ENCODE peak calls at places on chromosomes 11 and 22, in seven cellular contexts. One of them, this sample, is unnamed.

GRCh38 chr11:119144825-119145476 is 3.9 kb upstream of the ABCG4 start:
- DNase-seq in neuronal stem cell: peak; percentile 61
- DNase-seq in IMR-90: peak; percentile 68
- DNase-seq in H9: peak; percentile 90
- DNase-seq in mesendoderm: peak; percentile 94
- DNase-seq in mesenchymal stem cell: peak; percentile 83
- DNase-seq in trophoblast cell: peak; percentile 50
- DNase-seq in this sample: no peak

GRCh38 chr22:46992121-46992731 is 229.8 kb downstream of the TBC1D22A start:
- DNase-seq in neuronal stem cell: no peak
- DNase-seq in IMR-90: no peak
- DNase-seq in H9: no peak
- DNase-seq in mesendoderm: no peak
- DNase-seq in mesenchymal stem cell: no peak
- DNase-seq in trophoblast cell: no peak
- DNase-seq in this sample: no peak

GRCh38 chr11:95143106-95143681 is 53.5 kb downstream of the ENDOD1 start:
- DNase-seq in neuronal stem cell: no peak
- DNase-seq in IMR-90: peak; percentile 70
- DNase-seq in H9: no peak
- DNase-seq in mesendoderm: no peak
- DNase-seq in mesenchymal stem cell: peak; percentile 42
- DNase-seq in trophoblast cell: no peak
- DNase-seq in this sample: no peak

GRCh38 chr11:6926208-6927029 is at the start of gene ZNF215:
- DNase-seq in neuronal stem cell: peak; percentile 78
- DNase-seq in IMR-90: peak; percentile 81
- DNase-seq in H9: peak; percentile 97
- DNase-seq in mesendoderm: peak; percentile 97
- DNase-seq in mesenchymal stem cell: peak; percentile 90
- DNase-seq in trophoblast cell: peak; percentile 82
- DNase-seq in this sample: peak; percentile 88

GRCh38 chr22:39524089-39524752 is 3.9 kb downstream of the ATF4 start:
- DNase-seq in neuronal stem cell: no peak
- DNase-seq in IMR-90: no peak
- DNase-seq in H9: no peak
- DNase-seq in mesendoderm: no peak
- DNase-seq in mesenchymal stem cell: peak; percentile 22
- DNase-seq in trophoblast cell: no peak
- DNase-seq in this sample: no peak

GRCh38 chr11:125327494-125328130 is 163.1 kb downstream of the PKNOX2 start:
- DNase-seq in neuronal stem cell: no peak
- DNase-seq in IMR-90: no peak
- DNase-seq in H9: no peak
- DNase-seq in mesendoderm: no peak
- DNase-seq in mesenchymal stem cell: no peak
- DNase-seq in trophoblast cell: no peak
- DNase-seq in this sample: no peak

GRCh38 chr22:27867114-27867957 is 51.7 kb downstream of the PITPNB start:
- DNase-seq in neuronal stem cell: no peak
- DNase-seq in IMR-90: no peak
- DNase-seq in H9: no peak
- DNase-seq in mesendoderm: peak; percentile 59
- DNase-seq in mesenchymal stem cell: peak; percentile 45
- DNase-seq in trophoblast cell: no peak
- DNase-seq in this sample: no peak

GRCh38 chr22:17369553-17370035 is 334 bp downstream of the CECR2 start:
- DNase-seq in neuronal stem cell: peak; percentile 57
- DNase-seq in IMR-90: no peak
- DNase-seq in H9: peak; percentile 56
- DNase-seq in mesendoderm: peak; percentile 77
- DNase-seq in mesenchymal stem cell: peak; percentile 1
- DNase-seq in trophoblast cell: no peak
- DNase-seq in this sample: peak; percentile 71

GRCh38 chr11:95282337-95282751 is 51.3 kb upstream of the SESN3 start:
- DNase-seq in neuronal stem cell: no peak
- DNase-seq in IMR-90: no peak
- DNase-seq in H9: no peak
- DNase-seq in mesendoderm: no peak
- DNase-seq in mesenchymal stem cell: peak; percentile 88
- DNase-seq in trophoblast cell: peak; percentile 92
- DNase-seq in this sample: no peak

GRCh38 chr11:122163420-122163819 is 47.4 kb upstream of the BLID start:
- DNase-seq in neuronal stem cell: no peak
- DNase-seq in IMR-90: peak; percentile 59
- DNase-seq in H9: no peak
- DNase-seq in mesendoderm: no peak
- DNase-seq in mesenchymal stem cell: no peak
- DNase-seq in trophoblast cell: no peak
- DNase-seq in this sample: no peak

GRCh38 chr22:43828711-43829447 is 16.8 kb upstream of the EFCAB6 start:
- DNase-seq in neuronal stem cell: no peak
- DNase-seq in IMR-90: peak; percentile 81
- DNase-seq in H9: peak; percentile 64
- DNase-seq in mesendoderm: peak; percentile 40
- DNase-seq in mesenchymal stem cell: peak; percentile 18
- DNase-seq in trophoblast cell: no peak
- DNase-seq in this sample: no peak

GRCh38 chr22:25775501-25775900 is 33.5 kb downstream of the MYO18B start:
- DNase-seq in neuronal stem cell: peak; percentile 41
- DNase-seq in IMR-90: peak; percentile 21
- DNase-seq in H9: peak; percentile 64
- DNase-seq in mesendoderm: peak; percentile 79
- DNase-seq in mesenchymal stem cell: peak; percentile 71
- DNase-seq in trophoblast cell: no peak
- DNase-seq in this sample: no peak

GRCh38 chr11:9596926-9597325 is 23.5 kb downstream of the WEE1 start:
- DNase-seq in neuronal stem cell: no peak
- DNase-seq in IMR-90: peak; percentile 40
- DNase-seq in H9: no peak
- DNase-seq in mesendoderm: no peak
- DNase-seq in mesenchymal stem cell: no peak
- DNase-seq in trophoblast cell: peak; percentile 62
- DNase-seq in this sample: peak; percentile 14

GRCh38 chr22:29031236-29031982 is 30.2 kb downstream of the C22orf31 start:
- DNase-seq in neuronal stem cell: peak; percentile 55
- DNase-seq in IMR-90: peak; percentile 98
- DNase-seq in H9: peak; percentile 74
- DNase-seq in mesendoderm: peak; percentile 99
- DNase-seq in mesenchymal stem cell: peak; percentile 100
- DNase-seq in trophoblast cell: peak; percentile 38
- DNase-seq in this sample: peak; percentile 47

GRCh38 chr22:29032584-29032983 is 29.0 kb downstream of the C22orf31 start:
- DNase-seq in neuronal stem cell: no peak
- DNase-seq in IMR-90: peak; percentile 27
- DNase-seq in H9: no peak
- DNase-seq in mesendoderm: no peak
- DNase-seq in mesenchymal stem cell: peak; percentile 68
- DNase-seq in trophoblast cell: no peak
- DNase-seq in this sample: no peak

GRCh38 chr11:122046846-122047245 is 69.2 kb downstream of the BLID start:
- DNase-seq in neuronal stem cell: no peak
- DNase-seq in IMR-90: peak; percentile 96
- DNase-seq in H9: no peak
- DNase-seq in mesendoderm: no peak
- DNase-seq in mesenchymal stem cell: peak; percentile 53
- DNase-seq in trophoblast cell: no peak
- DNase-seq in this sample: no peak

GRCh38 chr11:83257638-83258229 is 28.4 kb downstream of the CCDC90B start:
- DNase-seq in neuronal stem cell: no peak
- DNase-seq in IMR-90: peak; percentile 73
- DNase-seq in H9: no peak
- DNase-seq in mesendoderm: peak; percentile 20
- DNase-seq in mesenchymal stem cell: peak; percentile 87
- DNase-seq in trophoblast cell: no peak
- DNase-seq in this sample: no peak

GRCh38 chr11:70193411-70194292 is 9.4 kb upstream of the FADD start:
- DNase-seq in neuronal stem cell: no peak
- DNase-seq in IMR-90: no peak
- DNase-seq in H9: no peak
- DNase-seq in mesendoderm: no peak
- DNase-seq in mesenchymal stem cell: no peak
- DNase-seq in trophoblast cell: no peak
- DNase-seq in this sample: no peak
- H3K18ac ChIP-seq in neuronal stem cell: peak overlapping the region; percentile 44
- H3K18ac ChIP-seq in IMR-90: no peak overlapping the region
- H3K18ac ChIP-seq in H9: no peak overlapping the region
- H3K18ac ChIP-seq in mesendoderm: no peak overlapping the region
- H3K18ac ChIP-seq in mesenchymal stem cell: no peak overlapping the region
- H3K18ac ChIP-seq in trophoblast cell: no peak overlapping the region
- H3K18ac ChIP-seq in this sample: no peak overlapping the region

GRCh38 chr11:75100314-75100713 is 3.6 kb upstream of the OR2AT4 start:
- DNase-seq in neuronal stem cell: no peak
- DNase-seq in IMR-90: peak; percentile 81
- DNase-seq in H9: no peak
- DNase-seq in mesendoderm: peak; percentile 6
- DNase-seq in mesenchymal stem cell: peak; percentile 78
- DNase-seq in trophoblast cell: peak; percentile 2
- DNase-seq in this sample: no peak

GRCh38 chr11:75099635-75100034 is 3.0 kb upstream of the OR2AT4 start:
- DNase-seq in neuronal stem cell: no peak
- DNase-seq in IMR-90: no peak
- DNase-seq in H9: no peak
- DNase-seq in mesendoderm: no peak
- DNase-seq in mesenchymal stem cell: no peak
- DNase-seq in trophoblast cell: no peak
- DNase-seq in this sample: no peak

GRCh38 chr11:75097173-75097557 is 489 bp upstream of the OR2AT4 start:
- DNase-seq in neuronal stem cell: no peak
- DNase-seq in IMR-90: no peak
- DNase-seq in H9: no peak
- DNase-seq in mesendoderm: no peak
- DNase-seq in mesenchymal stem cell: no peak
- DNase-seq in trophoblast cell: no peak
- DNase-seq in this sample: no peak

GRCh38 chr11:75101424-75102128 is 4.9 kb upstream of the OR2AT4 start:
- DNase-seq in neuronal stem cell: no peak
- DNase-seq in IMR-90: no peak
- DNase-seq in H9: no peak
- DNase-seq in mesendoderm: no peak
- DNase-seq in mesenchymal stem cell: no peak
- DNase-seq in trophoblast cell: no peak
- DNase-seq in this sample: no peak

GRCh38 chr11:75096456-75097172 is at the start of gene OR2AT4:
- DNase-seq in neuronal stem cell: no peak
- DNase-seq in IMR-90: no peak
- DNase-seq in H9: no peak
- DNase-seq in mesendoderm: no peak
- DNase-seq in mesenchymal stem cell: no peak
- DNase-seq in trophoblast cell: no peak
- DNase-seq in this sample: no peak
- H3K18ac ChIP-seq in neuronal stem cell: no peak within 1 kb of the TSS
- H3K18ac ChIP-seq in IMR-90: no peak within 1 kb of the TSS
- H3K18ac ChIP-seq in H9: no peak within 1 kb of the TSS
- H3K18ac ChIP-seq in mesendoderm: no peak within 1 kb of the TSS
- H3K18ac ChIP-seq in mesenchymal stem cell: no peak within 1 kb of the TSS
- H3K18ac ChIP-seq in trophoblast cell: no peak within 1 kb of the TSS
- H3K18ac ChIP-seq in this sample: no peak within 1 kb of the TSS

DNA sequence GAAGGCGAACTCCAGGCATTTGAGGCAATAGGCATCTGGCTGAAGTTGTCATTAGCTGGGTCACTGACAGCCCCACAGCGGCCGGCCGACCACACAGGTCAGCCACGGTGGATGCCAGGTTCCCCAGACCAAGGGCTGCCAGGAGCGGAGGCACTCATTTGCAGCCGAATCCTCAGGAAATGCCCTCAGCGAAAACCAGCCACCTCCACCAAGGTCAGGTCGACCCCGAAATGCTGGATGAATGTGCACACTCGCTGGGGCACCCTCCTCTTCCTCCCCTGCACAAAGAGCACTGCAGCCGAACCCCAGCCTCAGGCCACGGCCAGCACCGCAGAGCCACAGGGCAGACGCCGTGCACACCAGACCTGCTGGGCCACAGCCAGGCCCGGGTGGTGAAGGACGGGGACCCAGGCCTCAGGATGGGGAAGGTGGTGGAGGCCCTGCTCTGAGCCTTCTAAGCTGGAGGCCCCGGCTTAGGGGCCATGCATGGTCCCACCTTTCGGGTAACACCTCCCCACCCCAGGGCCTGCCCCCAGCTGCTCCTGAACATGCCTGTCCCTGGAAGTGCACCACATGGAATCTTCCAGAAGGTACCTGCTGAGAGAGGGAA is 206.0 kb downstream of the BRD1 start:
- DNase-seq in neuronal stem cell: no peak
- DNase-seq in IMR-90: no peak
- DNase-seq in H9: no peak
- DNase-seq in mesendoderm: no peak
- DNase-seq in mesenchymal stem cell: no peak
- DNase-seq in trophoblast cell: no peak
- DNase-seq in this sample: no peak
- H3K18ac ChIP-seq in neuronal stem cell: peak overlapping the region; percentile 78
- H3K18ac ChIP-seq in IMR-90: no peak overlapping the region
- H3K18ac ChIP-seq in H9: no peak overlapping the region
- H3K18ac ChIP-seq in mesendoderm: no peak overlapping the region
- H3K18ac ChIP-seq in mesenchymal stem cell: no peak overlapping the region
- H3K18ac ChIP-seq in trophoblast cell: no peak overlapping the region
- H3K18ac ChIP-seq in this sample: no peak overlapping the region

GRCh38 chr11:128597209-128597608 is 9.9 kb upstream of the ETS1 start:
- DNase-seq in neuronal stem cell: no peak
- DNase-seq in IMR-90: no peak
- DNase-seq in H9: no peak
- DNase-seq in mesendoderm: no peak
- DNase-seq in mesenchymal stem cell: no peak
- DNase-seq in trophoblast cell: no peak
- DNase-seq in this sample: no peak

GRCh38 chr11:128595775-128596174 is 8.4 kb upstream of the ETS1 start:
- DNase-seq in neuronal stem cell: no peak
- DNase-seq in IMR-90: no peak
- DNase-seq in H9: no peak
- DNase-seq in mesendoderm: no peak
- DNase-seq in mesenchymal stem cell: no peak
- DNase-seq in trophoblast cell: no peak
- DNase-seq in this sample: no peak

GRCh38 chr11:128595221-128595620 is 7.9 kb upstream of the ETS1 start:
- DNase-seq in neuronal stem cell: no peak
- DNase-seq in IMR-90: peak; percentile 39
- DNase-seq in H9: no peak
- DNase-seq in mesendoderm: no peak
- DNase-seq in mesenchymal stem cell: peak; percentile 80
- DNase-seq in trophoblast cell: no peak
- DNase-seq in this sample: no peak

GRCh38 chr11:128598096-128598495 is 10.7 kb upstream of the ETS1 start:
- DNase-seq in neuronal stem cell: no peak
- DNase-seq in IMR-90: no peak
- DNase-seq in H9: no peak
- DNase-seq in mesendoderm: peak; percentile 93
- DNase-seq in mesenchymal stem cell: no peak
- DNase-seq in trophoblast cell: no peak
- DNase-seq in this sample: no peak

GRCh38 chr11:128596245-128596644 is 8.9 kb upstream of the ETS1 start:
- DNase-seq in neuronal stem cell: no peak
- DNase-seq in IMR-90: no peak
- DNase-seq in H9: no peak
- DNase-seq in mesendoderm: no peak
- DNase-seq in mesenchymal stem cell: no peak
- DNase-seq in trophoblast cell: no peak
- DNase-seq in this sample: no peak
- H3K18ac ChIP-seq in neuronal stem cell: no peak overlapping the region
- H3K18ac ChIP-seq in IMR-90: no peak overlapping the region
- H3K18ac ChIP-seq in H9: no peak overlapping the region
- H3K18ac ChIP-seq in mesendoderm: peak overlapping the region; percentile 25
- H3K18ac ChIP-seq in mesenchymal stem cell: no peak overlapping the region
- H3K18ac ChIP-seq in trophoblast cell: no peak overlapping the region
- H3K18ac ChIP-seq in this sample: no peak overlapping the region

GRCh38 chr22:30188911-30189310 is 57.6 kb downstream of the LIF start:
- DNase-seq in neuronal stem cell: no peak
- DNase-seq in IMR-90: peak; percentile 23
- DNase-seq in H9: no peak
- DNase-seq in mesendoderm: no peak
- DNase-seq in mesenchymal stem cell: peak; percentile 44
- DNase-seq in trophoblast cell: no peak
- DNase-seq in this sample: no peak
- H3K18ac ChIP-seq in neuronal stem cell: no peak overlapping the region
- H3K18ac ChIP-seq in IMR-90: peak overlapping the region; percentile 98
- H3K18ac ChIP-seq in H9: no peak overlapping the region
- H3K18ac ChIP-seq in mesendoderm: no peak overlapping the region
- H3K18ac ChIP-seq in mesenchymal stem cell: no peak overlapping the region
- H3K18ac ChIP-seq in trophoblast cell: no peak overlapping the region
- H3K18ac ChIP-seq in this sample: no peak overlapping the region

This sample was measured in H1.